ENCODE peak calls at places on chromosomes 16 and 17, in nine cellular contexts. B, G, Z, A, S, T, E, X and L are unnamed samples.

GRCh38 chr17:59827721-59828477 is 64.8 kb downstream of the TUBD1 start:
- DNase-seq in B (no peak), G (no peak), Z (no peak), A (no peak), S (no peak), T (no peak), E (no peak), X (no peak), L (no peak)

GRCh38 chr16:66923247-66923851 is 2.0 kb downstream of the RRAD start:
- DNase-seq in B (peak; percentile 78), G (peak; percentile 73), Z (no peak), A (no peak), S (peak; percentile 84), T (peak; percentile 63), E (no peak), X (no peak), L (peak; percentile 71)

GRCh38 chr17:41538565-41538991 is 10.5 kb upstream of the KRT19 start:
- DNase-seq in B (no peak), G (no peak), Z (no peak), A (no peak), S (no peak), T (no peak), E (no peak), X (no peak), L (no peak)

GRCh38 chr16:4777339-4778049 is 10.5 kb upstream of the ZNF500 start:
- DNase-seq in B (no peak), G (no peak), Z (no peak), A (no peak), S (no peak), T (no peak), E (no peak), X (no peak), L (no peak)

GRCh38 chr17:4956493-4957061 is 5.7 kb downstream of the ENO3 start:
- DNase-seq in B (no peak), G (no peak), Z (no peak), A (no peak), S (no peak), T (no peak), E (no peak), X (no peak), L (no peak)

GRCh38 chr16:81498351-81498750 is 53.7 kb downstream of the CMIP start:
- DNase-seq in B (no peak), G (no peak), Z (no peak), A (no peak), S (no peak), T (peak; percentile 61), E (no peak), X (no peak), L (no peak)

GRCh38 chr17:8223356-8224063 is 13.1 kb upstream of the AURKB start:
- DNase-seq in B (peak; percentile 75), G (peak; percentile 66), Z (peak; percentile 72), A (peak; percentile 30), S (peak; percentile 75), T (peak; percentile 86), E (peak; percentile 72), X (no peak), L (peak; percentile 73)

GRCh38 chr17:64682261-64683181 is 20.4 kb upstream of the SMURF2 start:
- DNase-seq in B (no peak), G (no peak), Z (no peak), A (no peak), S (no peak), T (no peak), E (no peak), X (no peak), L (no peak)

GRCh38 chr17:50865060-50865867 is 890 bp downstream of the TOB1 start:
- DNase-seq in B (peak; percentile 63), G (peak; percentile 73), Z (peak; percentile 64), A (peak; percentile 33), S (peak; percentile 82), T (peak; percentile 92), E (no peak), X (no peak), L (peak; percentile 64)

GRCh38 chr17:18267927-18268711 is 7.7 kb downstream of the MIEF2 start:
- DNase-seq in B (no peak), G (no peak), Z (peak; percentile 63), A (no peak), S (no peak), T (no peak), E (no peak), X (no peak), L (no peak)

GRCh38 chr16:4142268-4142667 is 26.0 kb upstream of the ADCY9 start:
- DNase-seq in B (no peak), G (no peak), Z (no peak), A (peak; percentile 26), S (no peak), T (no peak), E (no peak), X (no peak), L (no peak)

GRCh38 chr17:9309216-9309615 is 266.4 kb downstream of the STX8 start:
- DNase-seq in B (no peak), G (no peak), Z (no peak), A (no peak), S (no peak), T (no peak), E (no peak), X (no peak), L (no peak)

GRCh38 chr17:68048996-68049395 is 13.5 kb downstream of the KPNA2 start:
- DNase-seq in B (no peak), G (no peak), Z (no peak), A (no peak), S (no peak), T (no peak), E (no peak), X (no peak), L (no peak)

GRCh38 chr16:78324649-78325274 is 225.3 kb downstream of the WWOX start:
- DNase-seq in B (no peak), G (no peak), Z (no peak), A (no peak), S (no peak), T (no peak), E (no peak), X (no peak), L (no peak)

GRCh38 chr16:72191551-72191950 is 19.6 kb upstream of the PMFBP1 start:
- DNase-seq in B (no peak), G (no peak), Z (no peak), A (no peak), S (peak; percentile 49), T (no peak), E (no peak), X (no peak), L (no peak)

GRCh38 chr16:72197556-72197955 is 25.6 kb upstream of the PMFBP1 start:
- DNase-seq in B (no peak), G (no peak), Z (no peak), A (no peak), S (no peak), T (no peak), E (no peak), X (no peak), L (no peak)

GRCh38 chr16:72198641-72199250 is 26.8 kb upstream of the PMFBP1 start:
- DNase-seq in B (no peak), G (no peak), Z (no peak), A (no peak), S (no peak), T (no peak), E (no peak), X (no peak), L (no peak)

GRCh38 chr16:72198021-72198420 is 26.1 kb upstream of the PMFBP1 start:
- DNase-seq in B (peak; percentile 38), G (no peak), Z (peak; percentile 21), A (no peak), S (peak; percentile 40), T (no peak), E (no peak), X (no peak), L (no peak)

GRCh38 chr16:72195609-72196008 is 23.7 kb upstream of the PMFBP1 start:
- DNase-seq in B (no peak), G (no peak), Z (peak; percentile 30), A (no peak), S (no peak), T (no peak), E (no peak), X (no peak), L (no peak)
- TF ChIP-seq CTCF in B (no peak), G (no peak), Z (peak; percentile 36), A (no peak), S (no peak), T (no peak), E (no peak), X (no peak), L (no peak)

GRCh38 chr16:17133851-17134250 is 336.9 kb downstream of the XYLT1 start:
- DNase-seq in B (no peak), G (no peak), Z (no peak), A (no peak), S (no peak), T (no peak), E (no peak), X (no peak), L (no peak)

GRCh38 chr16:17130733-17131132 is 340.0 kb downstream of the XYLT1 start:
- DNase-seq in B (no peak), G (no peak), Z (no peak), A (no peak), S (no peak), T (no peak), E (no peak), X (no peak), L (no peak)

GRCh38 chr16:17134586-17134985 is 336.2 kb downstream of the XYLT1 start:
- DNase-seq in B (no peak), G (no peak), Z (no peak), A (no peak), S (no peak), T (no peak), E (no peak), X (no peak), L (no peak)

GRCh38 chr16:17129971-17130370 is 340.8 kb downstream of the XYLT1 start:
- DNase-seq in B (no peak), G (no peak), Z (no peak), A (no peak), S (no peak), T (no peak), E (no peak), X (no peak), L (no peak)

GRCh38 chr16:17131351-17131750 is 339.4 kb downstream of the XYLT1 start:
- DNase-seq in B (no peak), G (no peak), Z (no peak), A (no peak), S (no peak), T (no peak), E (no peak), X (no peak), L (no peak)
- TF ChIP-seq CTCF in B (no peak), G (no peak), Z (no peak), A (no peak), S (no peak), T (no peak), E (no peak), X (no peak), L (no peak)

GRCh38 chr17:44385287-44386181 is 3.9 kb downstream of the ITGA2B start:
- DNase-seq in B (peak; percentile 77), G (peak; percentile 89), Z (peak; percentile 96), A (peak; percentile 70), S (peak; percentile 93), T (peak; percentile 90), E (peak; percentile 72), X (no peak), L (peak; percentile 83)
- TF ChIP-seq CTCF in B (peak; percentile 30), G (peak; percentile 0), Z (no peak), A (no peak), S (no peak), T (no peak), E (no peak), X (no peak), L (no peak)

GRCh38 chr17:6893382-6894205 is 62.1 kb upstream of the TEKT1 start:
- DNase-seq in B (no peak), G (no peak), Z (no peak), A (no peak), S (no peak), T (peak; percentile 56), E (no peak), X (no peak), L (no peak)

GRCh38 chr17:6894206-6894528 is 62.6 kb upstream of the TEKT1 start:
- DNase-seq in B (no peak), G (no peak), Z (no peak), A (no peak), S (no peak), T (no peak), E (no peak), X (no peak), L (no peak)
- TF ChIP-seq CTCF in B (peak; percentile 44), G (peak; percentile 5), Z (no peak), A (peak; percentile 17), S (no peak), T (no peak), E (no peak), X (no peak), L (peak; percentile 35)